ENCODE peak calls at places on chromosomes 11 and 22, in nine cellular contexts. One of them, this sample, is unnamed.
A peak's percentile ranks its signal among the peaks of the same experiment; 100 is the strongest.

GRCh38 chr22:18984564-18984963 is 48.5 kb upstream of the PRODH start:
- DNase-seq in cardiac fibroblast: no peak
- DNase-seq in WTC11: no peak
- DNase-seq in CD8-positive, alpha-beta T cell: no peak
- DNase-seq in coronary artery: peak; percentile 55
- DNase-seq in fibroblast of lung: no peak
- DNase-seq in tibial artery: no peak
- DNase-seq in neural progenitor cell: no peak
- DNase-seq in K562: peak; percentile 31
- DNase-seq in this sample: no peak

GRCh38 chr22:25448435-25449051 is 115.9 kb upstream of the GRK3 start:
- DNase-seq in tibial artery: no peak
- DNase-seq in coronary artery: no peak
- DNase-seq in fibroblast of lung: peak; percentile 56
- DNase-seq in K562: peak; percentile 40
- DNase-seq in WTC11: no peak
- DNase-seq in CD8-positive, alpha-beta T cell: no peak
- DNase-seq in cardiac fibroblast: peak; percentile 36
- DNase-seq in neural progenitor cell: peak; percentile 28
- DNase-seq in this sample: peak; percentile 35

GRCh38 chr22:49569286-49570031 is 258.2 kb downstream of the BRD1 start:
- DNase-seq in CD8-positive, alpha-beta T cell: no peak
- DNase-seq in fibroblast of lung: no peak
- DNase-seq in WTC11: no peak
- DNase-seq in coronary artery: peak; percentile 64
- DNase-seq in neural progenitor cell: no peak
- DNase-seq in tibial artery: peak; percentile 12
- DNase-seq in K562: no peak
- DNase-seq in cardiac fibroblast: no peak
- DNase-seq in this sample: no peak

GRCh38 chr11:65547446-65548125 is 10.6 kb downstream of the LTBP3 start:
- DNase-seq in K562: no peak
- DNase-seq in WTC11: peak; percentile 52
- DNase-seq in coronary artery: no peak
- DNase-seq in CD8-positive, alpha-beta T cell: no peak
- DNase-seq in cardiac fibroblast: no peak
- DNase-seq in tibial artery: no peak
- DNase-seq in fibroblast of lung: no peak
- DNase-seq in neural progenitor cell: no peak
- DNase-seq in this sample: no peak

GRCh38 chr11:68117896-68118470 is 3.2 kb downstream of the CHKA start:
- DNase-seq in tibial artery: no peak
- DNase-seq in WTC11: peak; percentile 48
- DNase-seq in K562: no peak
- DNase-seq in fibroblast of lung: peak; percentile 40
- DNase-seq in coronary artery: no peak
- DNase-seq in CD8-positive, alpha-beta T cell: no peak
- DNase-seq in cardiac fibroblast: no peak
- DNase-seq in neural progenitor cell: peak; percentile 64
- DNase-seq in this sample: no peak

GRCh38 chr11:76321820-76322524 is 59.0 kb downstream of the THAP12 start:
- DNase-seq in CD8-positive, alpha-beta T cell: no peak
- DNase-seq in K562: no peak
- DNase-seq in WTC11: peak; percentile 19
- DNase-seq in fibroblast of lung: no peak
- DNase-seq in neural progenitor cell: peak; percentile 44
- DNase-seq in cardiac fibroblast: no peak
- DNase-seq in tibial artery: no peak
- DNase-seq in coronary artery: no peak
- DNase-seq in this sample: no peak

GRCh38 chr11:10499452-10500262 is 41.3 kb downstream of the RNF141 start:
- DNase-seq in neural progenitor cell: no peak
- DNase-seq in fibroblast of lung: no peak
- DNase-seq in CD8-positive, alpha-beta T cell: no peak
- DNase-seq in tibial artery: peak; percentile 67
- DNase-seq in cardiac fibroblast: no peak
- DNase-seq in K562: no peak
- DNase-seq in WTC11: no peak
- DNase-seq in coronary artery: no peak
- DNase-seq in this sample: no peak

GRCh38 chr22:34696557-34696956 is 369.4 kb upstream of the ISX start:
- DNase-seq in CD8-positive, alpha-beta T cell: no peak
- DNase-seq in tibial artery: no peak
- DNase-seq in cardiac fibroblast: no peak
- DNase-seq in WTC11: no peak
- DNase-seq in coronary artery: no peak
- DNase-seq in fibroblast of lung: no peak
- DNase-seq in K562: no peak
- DNase-seq in neural progenitor cell: peak; percentile 70
- DNase-seq in this sample: no peak

GRCh38 chr11:61968758-61969390 is 1.4 kb upstream of the FTH1 start:
- DNase-seq in K562: no peak
- DNase-seq in WTC11: no peak
- DNase-seq in CD8-positive, alpha-beta T cell: no peak
- DNase-seq in neural progenitor cell: no peak
- DNase-seq in fibroblast of lung: no peak
- DNase-seq in coronary artery: no peak
- DNase-seq in cardiac fibroblast: no peak
- DNase-seq in tibial artery: no peak
- DNase-seq in this sample: no peak

GRCh38 chr11:62340269-62340901 is 3.1 kb downstream of the ASRGL1 start:
- DNase-seq in K562: peak; percentile 19
- DNase-seq in WTC11: peak; percentile 69
- DNase-seq in fibroblast of lung: peak; percentile 36
- DNase-seq in CD8-positive, alpha-beta T cell: peak; percentile 52
- DNase-seq in cardiac fibroblast: peak; percentile 68
- DNase-seq in coronary artery: no peak
- DNase-seq in neural progenitor cell: peak; percentile 63
- DNase-seq in tibial artery: peak; percentile 54
- DNase-seq in this sample: peak; percentile 54

GRCh38 chr22:18048441-18048898 is 24.1 kb upstream of the MICAL3 start:
- DNase-seq in cardiac fibroblast: no peak
- DNase-seq in coronary artery: no peak
- DNase-seq in CD8-positive, alpha-beta T cell: no peak
- DNase-seq in fibroblast of lung: peak; percentile 22
- DNase-seq in K562: peak; percentile 39
- DNase-seq in WTC11: no peak
- DNase-seq in neural progenitor cell: peak; percentile 20
- DNase-seq in tibial artery: no peak
- DNase-seq in this sample: no peak

GRCh38 chr11:126268361-126268707 is 361 bp downstream of the SRPRA start:
- DNase-seq in K562: peak; percentile 76
- DNase-seq in neural progenitor cell: peak; percentile 71
- DNase-seq in cardiac fibroblast: no peak
- DNase-seq in coronary artery: no peak
- DNase-seq in tibial artery: no peak
- DNase-seq in CD8-positive, alpha-beta T cell: no peak
- DNase-seq in WTC11: no peak
- DNase-seq in fibroblast of lung: no peak
- DNase-seq in this sample: no peak

GRCh38 chr11:7448126-7448525 is 37.2 kb upstream of the OLFML1 start:
- DNase-seq in tibial artery: no peak
- DNase-seq in fibroblast of lung: no peak
- DNase-seq in CD8-positive, alpha-beta T cell: no peak
- DNase-seq in coronary artery: no peak
- DNase-seq in K562: no peak
- DNase-seq in WTC11: peak; percentile 47
- DNase-seq in neural progenitor cell: peak; percentile 23
- DNase-seq in cardiac fibroblast: no peak
- DNase-seq in this sample: peak; percentile 58

GRCh38 chr22:25478573-25478972 is 85.9 kb upstream of the GRK3 start:
- DNase-seq in fibroblast of lung: no peak
- DNase-seq in WTC11: no peak
- DNase-seq in CD8-positive, alpha-beta T cell: no peak
- DNase-seq in coronary artery: no peak
- DNase-seq in K562: no peak
- DNase-seq in tibial artery: no peak
- DNase-seq in cardiac fibroblast: no peak
- DNase-seq in neural progenitor cell: no peak
- DNase-seq in this sample: no peak

GRCh38 chr11:130815921-130816320 is 100.4 kb downstream of the SNX19 start:
- DNase-seq in cardiac fibroblast: no peak
- DNase-seq in tibial artery: no peak
- DNase-seq in fibroblast of lung: no peak
- DNase-seq in coronary artery: no peak
- DNase-seq in CD8-positive, alpha-beta T cell: no peak
- DNase-seq in neural progenitor cell: no peak
- DNase-seq in WTC11: no peak
- DNase-seq in K562: no peak
- DNase-seq in this sample: no peak

GRCh38 chr11:110434952-110435779 is 5.4 kb downstream of the FDX1 start:
- DNase-seq in fibroblast of lung: no peak
- DNase-seq in neural progenitor cell: no peak
- DNase-seq in tibial artery: no peak
- DNase-seq in K562: no peak
- DNase-seq in cardiac fibroblast: peak; percentile 13
- DNase-seq in CD8-positive, alpha-beta T cell: no peak
- DNase-seq in WTC11: peak; percentile 21
- DNase-seq in coronary artery: no peak
- DNase-seq in this sample: no peak

GRCh38 chr11:112297248-112297866 is 36.7 kb upstream of the PLET1 start:
- DNase-seq in CD8-positive, alpha-beta T cell: no peak
- DNase-seq in cardiac fibroblast: no peak
- DNase-seq in K562: no peak
- DNase-seq in coronary artery: no peak
- DNase-seq in WTC11: no peak
- DNase-seq in fibroblast of lung: no peak
- DNase-seq in neural progenitor cell: no peak
- DNase-seq in tibial artery: no peak
- DNase-seq in this sample: no peak

GRCh38 chr11:20599424-20600346 is at the start of gene SLC6A5:
- DNase-seq in tibial artery: no peak
- DNase-seq in neural progenitor cell: peak; percentile 94
- DNase-seq in CD8-positive, alpha-beta T cell: no peak
- DNase-seq in cardiac fibroblast: peak; percentile 49
- DNase-seq in fibroblast of lung: peak; percentile 11
- DNase-seq in K562: peak; percentile 50
- DNase-seq in WTC11: peak; percentile 93
- DNase-seq in coronary artery: no peak
- DNase-seq in this sample: no peak

DNA sequence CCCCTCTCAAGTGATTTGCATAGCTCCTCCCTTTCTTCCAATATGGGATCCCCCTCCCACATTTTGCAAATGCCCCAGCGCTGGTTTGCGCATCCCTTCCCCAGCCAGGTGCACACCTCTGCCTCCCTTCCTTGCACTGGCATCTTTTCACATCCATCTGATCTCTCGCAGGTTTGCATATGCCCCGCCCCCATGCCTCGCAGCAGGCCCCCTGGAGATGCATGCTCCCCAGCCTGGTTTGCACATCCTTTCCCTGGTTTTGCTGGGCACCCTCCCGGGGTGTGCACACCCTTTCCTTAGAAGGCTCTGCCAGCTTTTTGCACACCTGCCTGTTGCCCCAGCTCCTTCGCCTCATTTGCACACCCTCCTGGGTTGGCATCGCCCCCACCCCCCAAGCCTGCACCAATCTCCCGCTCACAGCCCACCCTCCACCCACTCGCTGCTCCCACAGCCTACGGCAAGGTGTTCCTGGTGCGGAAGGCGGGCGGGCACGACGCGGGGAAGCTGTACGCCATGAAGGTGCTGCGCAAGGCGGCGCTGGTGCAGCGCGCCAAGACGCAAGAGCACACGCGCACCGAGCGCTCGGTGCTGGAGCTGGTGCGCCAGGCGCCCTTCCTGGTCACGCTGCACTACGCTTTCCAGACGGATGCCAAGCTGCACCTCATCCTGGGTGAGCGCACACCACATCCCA is 895 bp downstream of the RPS6KA4 start:
- DNase-seq in K562: peak; percentile 35
- DNase-seq in tibial artery: no peak
- DNase-seq in coronary artery: no peak
- DNase-seq in WTC11: peak; percentile 43
- DNase-seq in fibroblast of lung: no peak
- DNase-seq in CD8-positive, alpha-beta T cell: no peak
- DNase-seq in cardiac fibroblast: no peak
- DNase-seq in neural progenitor cell: no peak
- DNase-seq in this sample: no peak
- TF ChIP-seq CTCF in K562: no peak
- TF ChIP-seq CTCF in tibial artery: no peak
- TF ChIP-seq CTCF in coronary artery: no peak
- TF ChIP-seq CTCF in WTC11: no peak
- TF ChIP-seq CTCF in fibroblast of lung: no peak
- TF ChIP-seq CTCF in CD8-positive, alpha-beta T cell: no peak
- TF ChIP-seq CTCF in cardiac fibroblast: no peak
- TF ChIP-seq CTCF in neural progenitor cell: no peak
- TF ChIP-seq CTCF in this sample: no peak

GRCh38 chr11:13487661-13488030 is 8.2 kb downstream of the PTH start:
- DNase-seq in neural progenitor cell: peak; percentile 28
- DNase-seq in CD8-positive, alpha-beta T cell: peak; percentile 7
- DNase-seq in fibroblast of lung: no peak
- DNase-seq in cardiac fibroblast: peak; percentile 27
- DNase-seq in K562: peak; percentile 14
- DNase-seq in coronary artery: no peak
- DNase-seq in WTC11: peak; percentile 28
- DNase-seq in tibial artery: no peak
- DNase-seq in this sample: no peak
- TF ChIP-seq CTCF in neural progenitor cell: peak; percentile 36
- TF ChIP-seq CTCF in CD8-positive, alpha-beta T cell: no peak
- TF ChIP-seq CTCF in fibroblast of lung: peak; percentile 28
- TF ChIP-seq CTCF in cardiac fibroblast: peak; percentile 35
- TF ChIP-seq CTCF in K562: peak; percentile 47
- TF ChIP-seq CTCF in coronary artery: no peak
- TF ChIP-seq CTCF in WTC11: no peak
- TF ChIP-seq CTCF in tibial artery: no peak
- TF ChIP-seq CTCF in this sample: no peak

GRCh38 chr11:120666121-120666639 is 154.6 kb downstream of the GRIK4 start:
- DNase-seq in cardiac fibroblast: no peak
- DNase-seq in fibroblast of lung: no peak
- DNase-seq in coronary artery: no peak
- DNase-seq in WTC11: peak; percentile 42
- DNase-seq in CD8-positive, alpha-beta T cell: no peak
- DNase-seq in tibial artery: no peak
- DNase-seq in K562: no peak
- DNase-seq in neural progenitor cell: peak; percentile 55
- DNase-seq in this sample: no peak
- TF ChIP-seq CTCF in cardiac fibroblast: no peak
- TF ChIP-seq CTCF in fibroblast of lung: no peak
- TF ChIP-seq CTCF in coronary artery: no peak
- TF ChIP-seq CTCF in WTC11: no peak
- TF ChIP-seq CTCF in CD8-positive, alpha-beta T cell: no peak
- TF ChIP-seq CTCF in tibial artery: no peak
- TF ChIP-seq CTCF in K562: no peak
- TF ChIP-seq CTCF in neural progenitor cell: peak; percentile 49
- TF ChIP-seq CTCF in this sample: no peak

DNA sequence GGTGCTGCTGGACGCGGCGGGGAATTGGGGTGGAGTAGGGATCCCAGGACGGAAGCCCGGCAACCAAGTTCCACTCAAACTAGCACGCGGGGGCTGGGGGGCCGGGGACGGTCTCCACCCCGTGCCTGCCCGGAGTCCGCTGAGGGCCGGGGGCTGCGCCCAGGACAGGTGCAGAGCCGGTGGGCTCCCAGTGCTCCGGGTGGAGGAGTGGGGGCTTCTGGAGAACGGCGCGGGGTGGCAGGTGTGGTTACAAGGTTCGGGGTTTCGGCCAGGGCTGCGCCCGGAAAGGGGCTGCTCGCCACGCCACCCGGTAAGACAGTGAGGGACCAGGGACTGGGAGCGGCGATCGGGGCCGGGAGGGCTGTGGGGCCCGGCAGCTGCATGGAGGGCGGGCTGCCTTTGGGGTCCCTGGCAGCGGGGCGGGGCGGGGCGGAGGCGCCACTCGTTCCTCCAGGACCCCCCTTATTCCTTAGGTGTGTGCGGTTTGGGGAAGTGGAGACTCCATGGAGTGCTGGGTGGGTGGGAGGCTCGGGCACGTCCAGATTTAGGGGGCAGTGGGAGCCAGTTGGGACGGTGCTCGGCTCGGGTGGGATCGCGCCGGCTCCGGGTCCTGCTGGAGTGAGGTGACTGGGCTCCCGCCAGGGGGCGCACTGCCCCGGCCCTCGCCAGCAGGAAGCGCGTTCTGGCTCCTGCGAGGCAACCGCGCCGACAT is 767 bp downstream of the TSPAN18 start:
- DNase-seq in CD8-positive, alpha-beta T cell: peak; percentile 67
- DNase-seq in cardiac fibroblast: peak; percentile 67
- DNase-seq in tibial artery: peak; percentile 72
- DNase-seq in K562: peak; percentile 85
- DNase-seq in coronary artery: peak; percentile 79
- DNase-seq in WTC11: peak; percentile 86
- DNase-seq in neural progenitor cell: peak; percentile 94
- DNase-seq in fibroblast of lung: peak; percentile 71
- DNase-seq in this sample: peak; percentile 92
- TF ChIP-seq CTCF in CD8-positive, alpha-beta T cell: peak; percentile 90
- TF ChIP-seq CTCF in cardiac fibroblast: peak; percentile 86
- TF ChIP-seq CTCF in tibial artery: peak; percentile 94
- TF ChIP-seq CTCF in K562: peak; percentile 83
- TF ChIP-seq CTCF in coronary artery: peak; percentile 96
- TF ChIP-seq CTCF in WTC11: peak; percentile 97
- TF ChIP-seq CTCF in neural progenitor cell: peak; percentile 84
- TF ChIP-seq CTCF in fibroblast of lung: peak; percentile 69
- TF ChIP-seq CTCF in this sample: peak; percentile 99

This sample was measured in glutamatergic neuron.